ENCODE peak calls at places on chromosome 10, in ten cellular contexts. Y is stimulated activated CD4-positive, alpha-beta T cell treated with anti-CD3 and anti-CD28 coated beads, Interleukin-12 subunit alpha, Interleukin-12 subunit beta, amount 100 ng/mL, for 4 hours; S is AML-193; N is WTC11; M is kidney tubule cell; L is fibroblast of the aortic adventitia; O is pulmonary artery endothelial cell; Z is CD8-positive, alpha-beta T cell; W is stimulated activated CD8-positive, alpha-beta memory T cell treated with anti-CD3 and anti-CD28 coated beads, Interleukin-4, amount 100 ng/mL, for 1 hour; I is HCT116. C is an unnamed sample.

GRCh38 chr10:50917486-50917885 is 32.1 kb upstream of the A1CF start:
- DNase-seq in M (peak), Y (no peak), L (peak), I (no peak), O (no peak), N (no peak), W (no peak), Z (no peak), S (no peak), C (peak)

GRCh38 chr10:10782603-10783002 is 235.1 kb upstream of the CELF2 start:
- DNase-seq in Y (no peak), M (peak), L (no peak), S (no peak), N (no peak), Z (no peak), O (no peak), W (no peak), I (no peak), C (peak)

GRCh38 chr10:132700168-132701098 is 85.5 kb downstream of the NKX6-2 start:
- DNase-seq in M (no peak), O (no peak), L (peak), Z (no peak), W (no peak), N (no peak), Y (no peak), S (no peak), I (no peak), C (peak)

GRCh38 chr10:20998036-20998435 is 100.9 kb upstream of the NEBL start:
- DNase-seq in Z (no peak), M (no peak), N (no peak), O (no peak), W (no peak), I (no peak), S (no peak), L (no peak), Y (no peak), C (no peak)

GRCh38 chr10:19815478-19816419 is 483 bp upstream of the PLXDC2 start:
- DNase-seq in N (peak), W (no peak), Y (no peak), M (peak), I (no peak), L (no peak), S (peak), O (no peak), Z (no peak), C (peak)

GRCh38 chr10:77801474-77802238 is 124.9 kb downstream of the DLG5 start:
- DNase-seq in N (no peak), Z (no peak), Y (no peak), M (peak), W (peak), S (no peak), I (no peak), L (peak), O (no peak), C (peak)

GRCh38 chr10:73190188-73190587 is 22.3 kb downstream of the FAM149B1 start:
- DNase-seq in Y (no peak), I (no peak), W (no peak), Z (no peak), L (no peak), N (no peak), S (no peak), M (no peak), O (no peak), C (no peak)

GRCh38 chr10:77640167-77640566 is 2.6 kb upstream of the KCNMA1 start:
- DNase-seq in W (no peak), I (no peak), Y (no peak), M (no peak), L (no peak), O (no peak), N (no peak), Z (no peak), S (no peak), C (no peak)

GRCh38 chr10:71206911-71207310 is 5.5 kb upstream of the UNC5B start:
- DNase-seq in I (no peak), L (no peak), O (no peak), W (no peak), Y (no peak), M (no peak), Z (no peak), N (no peak), S (no peak), C (no peak)

GRCh38 chr10:3468919-3469638 is 296.5 kb upstream of the PITRM1 start:
- DNase-seq in N (no peak), M (peak), I (peak), O (no peak), Y (no peak), W (no peak), L (peak), S (peak), Z (no peak), C (peak)

GRCh38 chr10:78868861-78869260 is 199.9 kb upstream of the ZMIZ1 start:
- DNase-seq in N (no peak), O (no peak), I (no peak), Y (no peak), L (no peak), Z (no peak), W (no peak), S (no peak), M (no peak), C (no peak)

GRCh38 chr10:122140477-122140902 is 130.6 kb upstream of the BTBD16 start:
- DNase-seq in M (peak), O (peak), L (peak), S (no peak), W (no peak), Y (no peak), N (no peak), Z (no peak), I (no peak), C (peak)

GRCh38 chr10:89466599-89467035 is 52.2 kb downstream of the IFIT5 start:
- DNase-seq in N (no peak), O (no peak), Y (no peak), I (peak), W (no peak), S (peak), L (peak), Z (no peak), M (peak), C (peak)

GRCh38 chr10:131846224-131847101 is 54.3 kb upstream of the PPP2R2D start:
- DNase-seq in S (no peak), W (no peak), L (no peak), Y (no peak), I (no peak), O (no peak), N (no peak), M (no peak), Z (no peak), C (no peak)

GRCh38 chr10:55629792-55630490 is 731.1 kb downstream of the ZWINT start:
- DNase-seq in W (no peak), Y (no peak), N (peak), O (no peak), S (no peak), M (peak), Z (no peak), I (no peak), L (no peak), C (peak)

GRCh38 chr10:43315535-43316245 is 48.8 kb upstream of the RASGEF1A start:
- DNase-seq in W (no peak), L (no peak), Z (no peak), O (no peak), Y (no peak), N (no peak), I (no peak), S (no peak), M (no peak), C (no peak)

GRCh38 chr10:71072146-71072819 is 140.1 kb upstream of the UNC5B start:
- DNase-seq in W (no peak), Z (no peak), S (no peak), O (no peak), I (no peak), Y (no peak), L (no peak), N (no peak), M (no peak), C (no peak)

GRCh38 chr10:13990392-13990805 is 340.3 kb downstream of the FRMD4A start:
- DNase-seq in I (no peak), M (no peak), N (no peak), L (peak), O (peak), S (no peak), Z (no peak), W (no peak), Y (no peak), C (no peak)

GRCh38 chr10:96913910-96914309 is 81.8 kb downstream of the LCOR start:
- DNase-seq in W (no peak), Z (no peak), S (no peak), N (no peak), Y (no peak), M (no peak), O (no peak), L (no peak), I (no peak), C (no peak)

GRCh38 chr10:9825491-9826018 is 1192.1 kb upstream of the CELF2 start:
- DNase-seq in M (no peak), W (no peak), S (no peak), I (no peak), O (peak), N (no peak), Z (no peak), L (no peak), Y (no peak), C (peak)

GRCh38 chr10:111076682-111077661 is at the start of gene ADRA2A:
- DNase-seq in S (no peak), Z (no peak), N (peak), L (peak), W (no peak), M (peak), O (no peak), I (no peak), Y (no peak), C (peak)

GRCh38 chr10:78851652-78852051 is 217.1 kb upstream of the ZMIZ1 start:
- DNase-seq in N (no peak), Z (no peak), S (no peak), Y (no peak), W (no peak), O (no peak), L (no peak), M (no peak), I (no peak), C (no peak)

GRCh38 chr10:59704644-59705043 is 5.0 kb downstream of the SLC16A9 start:
- DNase-seq in O (no peak), S (no peak), Y (no peak), L (no peak), Z (no peak), N (no peak), I (no peak), W (no peak), M (no peak), C (no peak)

GRCh38 chr10:66326876-66327275 is 599.0 kb upstream of the LRRTM3 start:
- DNase-seq in Y (no peak), I (no peak), Z (no peak), L (no peak), S (no peak), N (no peak), W (no peak), M (no peak), O (no peak), C (no peak)

GRCh38 chr10:3754727-3755439 is 30.1 kb downstream of the KLF6 start:
- DNase-seq in M (peak), Y (no peak), N (no peak), I (peak), O (peak), Z (no peak), W (no peak), L (peak), S (no peak), C (peak)

GRCh38 chr10:86336341-86336740 is 30.3 kb downstream of the GRID1 start:
- DNase-seq in Y (no peak), W (no peak), Z (no peak), M (no peak), N (no peak), O (no peak), L (no peak), S (no peak), I (no peak), C (no peak)

GRCh38 chr10:130648807-130649206 is 512.6 kb downstream of the GLRX3 start:
- DNase-seq in N (no peak), L (no peak), W (no peak), O (no peak), M (no peak), Y (no peak), S (no peak), I (no peak), Z (no peak), C (no peak)

GRCh38 chr10:129467346-129468119 is 492 bp downstream of the MGMT start:
- DNase-seq in I (no peak), Y (peak), O (no peak), N (no peak), W (no peak), M (peak), L (peak), Z (no peak), S (no peak), C (no peak)

GRCh38 chr10:131636116-131636515 is 264.7 kb upstream of the PPP2R2D start:
- DNase-seq in S (no peak), Y (no peak), Z (no peak), O (no peak), L (no peak), N (no peak), W (no peak), I (no peak), M (no peak), C (no peak)

GRCh38 chr10:78779339-78779955 is 289.3 kb upstream of the ZMIZ1 start:
- DNase-seq in Y (no peak), S (no peak), O (no peak), I (no peak), M (peak), L (no peak), W (no peak), N (no peak), Z (no peak), C (no peak)

GRCh38 chr10:101567165-101568006 is 20.7 kb downstream of the POLL start:
- DNase-seq in I (no peak), S (no peak), W (no peak), N (no peak), M (no peak), Z (no peak), L (no peak), O (no peak), Y (no peak), C (no peak)

GRCh38 chr10:120729508-120729907 is 121.7 kb upstream of the WDR11 start:
- DNase-seq in Y (no peak), L (no peak), W (no peak), O (no peak), N (no peak), S (no peak), Z (no peak), M (no peak), I (no peak), C (no peak)

GRCh38 chr10:86217386-86218080 is 149.1 kb downstream of the GRID1 start:
- DNase-seq in I (no peak), L (no peak), Z (no peak), O (no peak), S (no peak), W (no peak), Y (no peak), N (no peak), M (no peak), C (peak)